ENCODE peak calls at places on chromosomes 6 and 20, in five cellular contexts. B is iris pigment epithelial cell, O is dorsolateral prefrontal cortex, H is kidney glomerular epithelial cell, V is left cardiac atrium. I is an unnamed sample.

GRCh38 chr6:169851641-169852503 is 100.5 kb downstream of the ERMARD start:
- DNase-seq in B (peak; percentile 63), O (no peak), H (no peak), V (peak; percentile 57), I (no peak)

GRCh38 chr20:13821876-13822275 is 37.0 kb downstream of the NDUFAF5 start:
- DNase-seq in B (peak; percentile 25), O (no peak), H (no peak), V (no peak), I (no peak)

GRCh38 chr20:63073051-63073737 is 66.4 kb upstream of the BHLHE23 start:
- DNase-seq in B (no peak), O (no peak), H (no peak), V (peak; percentile 10), I (no peak)

GRCh38 chr6:151624900-151625536 is 131.2 kb downstream of the CCDC170 start:
- DNase-seq in B (no peak), O (no peak), H (no peak), V (no peak), I (no peak)

GRCh38 chr6:44221291-44221960 is 2.0 kb upstream of the SLC29A1 start:
- DNase-seq in B (peak; percentile 78), O (peak; percentile 68), H (peak; percentile 89), V (peak; percentile 93), I (peak; percentile 63)

GRCh38 chr6:76003686-76004085 is 68.8 kb downstream of the IMPG1 start:
- DNase-seq in B (no peak), O (no peak), H (no peak), V (no peak), I (no peak)

GRCh38 chr6:89406157-89406556 is 5.9 kb downstream of the RRAGD start:
- DNase-seq in B (no peak), O (no peak), H (no peak), V (no peak), I (no peak)

GRCh38 chr6:158409451-158409850 is 97.2 kb downstream of the TULP4 start:
- DNase-seq in B (peak; percentile 76), O (no peak), H (no peak), V (peak; percentile 28), I (no peak)

GRCh38 chr20:39699331-39699730 is 737.2 kb downstream of the DHX35 start:
- DNase-seq in B (no peak), O (no peak), H (no peak), V (no peak), I (no peak)

GRCh38 chr20:2326046-2326445 is 30.2 kb downstream of the TGM3 start:
- DNase-seq in B (no peak), O (no peak), H (no peak), V (no peak), I (no peak)

GRCh38 chr20:9660236-9660868 is 146.0 kb downstream of the LAMP5 start:
- DNase-seq in B (no peak), O (no peak), H (no peak), V (no peak), I (no peak)

GRCh38 chr6:153980176-153980575 is 58.9 kb upstream of the OPRM1 start:
- DNase-seq in B (no peak), O (no peak), H (no peak), V (no peak), I (peak; percentile 19)

GRCh38 chr6:11785449-11785951 is 6.9 kb upstream of the ADTRP start:
- DNase-seq in B (no peak), O (no peak), H (no peak), V (no peak), I (peak; percentile 26)

GRCh38 chr6:82711105-82711829 is 347.6 kb downstream of the TPBG start:
- DNase-seq in B (no peak), O (peak; percentile 11), H (no peak), V (no peak), I (no peak)

GRCh38 chr20:23019403-23019802 is 15.7 kb upstream of the SSTR4 start:
- DNase-seq in B (no peak), O (peak; percentile 52), H (no peak), V (no peak), I (no peak)

GRCh38 chr6:160999508-160999907 is 7.9 kb downstream of the MAP3K4 start:
- DNase-seq in B (no peak), O (no peak), H (no peak), V (no peak), I (no peak)